ENCODE peak calls at places on chromosomes 13 and 19, in eight cellular contexts. R is A549, L is H1, J is stomach, V is transverse colon, C is tibial nerve, B is sigmoid colon, H is HepG2. M is an unnamed sample.

GRCh38 chr19:41821003-41821735 is 23.3 kb downstream of the LYPD4 start:
- DNase-seq in R (peak), L (peak), J (peak), V (peak), C (no peak), B (no peak), H (peak), M (no peak)

GRCh38 chr13:100158569-100158968 is 69.7 kb downstream of the PCCA start:
- DNase-seq in R (no peak), L (no peak), J (no peak), V (no peak), C (no peak), B (no peak), H (no peak), M (no peak)

GRCh38 chr13:20426766-20427448 is 98.8 kb downstream of the CRYL1 start:
- DNase-seq in R (no peak), L (no peak), J (no peak), V (no peak), C (no peak), B (no peak), H (no peak), M (no peak)

GRCh38 chr19:49224856-49225255 is 67.3 kb downstream of the TRPM4 start:
- DNase-seq in R (peak), L (peak), J (peak), V (peak), C (no peak), B (no peak), H (peak), M (no peak)

GRCh38 chr13:75635621-75636338 is at the start of gene LMO7:
- DNase-seq in R (peak), L (peak), J (peak), V (peak), C (peak), B (peak), H (peak), M (peak)

GRCh38 chr13:91185294-91185863 is 162.1 kb upstream of the MIR17HG start:
- DNase-seq in R (no peak), L (no peak), J (no peak), V (no peak), C (no peak), B (no peak), H (peak), M (no peak)

GRCh38 chr19:29448046-29448445 is 77.7 kb upstream of the VSTM2B start:
- DNase-seq in R (no peak), L (no peak), J (no peak), V (no peak), C (no peak), B (no peak), H (no peak), M (no peak)

GRCh38 chr13:54845351-54845965 is 1816.8 kb downstream of the OLFM4 start:
- DNase-seq in R (no peak), L (no peak), J (no peak), V (no peak), C (no peak), B (no peak), H (no peak), M (no peak)

GRCh38 chr19:40174087-40174486 is 17.1 kb upstream of the MAP3K10 start:
- DNase-seq in R (no peak), L (no peak), J (no peak), V (no peak), C (no peak), B (no peak), H (no peak), M (no peak)

GRCh38 chr19:5093953-5094718 is 125.2 kb downstream of the KDM4B start:
- DNase-seq in R (no peak), L (no peak), J (no peak), V (no peak), C (no peak), B (no peak), H (no peak), M (peak)

GRCh38 chr19:28602675-28603298 is 610.2 kb downstream of the UQCRFS1 start:
- DNase-seq in R (no peak), L (no peak), J (no peak), V (no peak), C (no peak), B (no peak), H (no peak), M (no peak)

GRCh38 chr19:35755160-35755549 is 1.7 kb downstream of the HSPB6 start:
- DNase-seq in R (no peak), L (no peak), J (no peak), V (no peak), C (no peak), B (no peak), H (no peak), M (no peak)

GRCh38 chr13:104106705-104107393 is 1040.6 kb upstream of the SLC10A2 start:
- DNase-seq in R (no peak), L (peak), J (no peak), V (no peak), C (no peak), B (no peak), H (no peak), M (no peak)

GRCh38 chr13:73722120-73722519 is 412.1 kb downstream of the KLF12 start:
- DNase-seq in R (no peak), L (no peak), J (no peak), V (no peak), C (no peak), B (no peak), H (peak), M (no peak)

GRCh38 chr13:40315416-40316064 is 350.9 kb downstream of the FOXO1 start:
- DNase-seq in R (no peak), L (no peak), J (no peak), V (no peak), C (no peak), B (no peak), H (no peak), M (peak)

GRCh38 chr19:28710278-28710677 is 502.7 kb downstream of the UQCRFS1 start:
- DNase-seq in R (peak), L (no peak), J (no peak), V (no peak), C (no peak), B (no peak), H (peak), M (no peak)

GRCh38 chr19:20078696-20079095 is 896 bp downstream of the ZNF90 start:
- DNase-seq in R (no peak), L (no peak), J (no peak), V (peak), C (no peak), B (peak), H (no peak), M (peak)

GRCh38 chr19:5297272-5297669 is 43.3 kb downstream of the PTPRS start:
- DNase-seq in R (no peak), L (no peak), J (no peak), V (no peak), C (no peak), B (no peak), H (no peak), M (no peak)

GRCh38 chr13:28316129-28316528 is 177.8 kb downstream of the PAN3 start:
- DNase-seq in R (no peak), L (no peak), J (no peak), V (no peak), C (no peak), B (no peak), H (peak), M (no peak)

GRCh38 chr19:11420429-11420893 is 1.3 kb upstream of the RGL3 start:
- DNase-seq in R (no peak), L (peak), J (no peak), V (no peak), C (no peak), B (peak), H (no peak), M (peak)

GRCh38 chr19:44777715-44778347 is at the start of gene CBLC:
- DNase-seq in R (no peak), L (peak), J (peak), V (peak), C (no peak), B (no peak), H (peak), M (no peak)
- TF ChIP-seq POLR2A in R (no peak), L (peak), J (peak), V (peak), C (no peak), B (peak), H (peak), M (no peak)

GRCh38 chr13:38518328-38518727 is 168.5 kb upstream of the FREM2 start:
- DNase-seq in R (no peak), L (no peak), J (no peak), V (no peak), C (no peak), B (no peak), H (no peak), M (no peak)
- TF ChIP-seq EP300 in R (no peak), L (no peak), J (no peak), V (no peak), C (no peak), B (no peak), H (no peak), M (no peak)

DNA sequence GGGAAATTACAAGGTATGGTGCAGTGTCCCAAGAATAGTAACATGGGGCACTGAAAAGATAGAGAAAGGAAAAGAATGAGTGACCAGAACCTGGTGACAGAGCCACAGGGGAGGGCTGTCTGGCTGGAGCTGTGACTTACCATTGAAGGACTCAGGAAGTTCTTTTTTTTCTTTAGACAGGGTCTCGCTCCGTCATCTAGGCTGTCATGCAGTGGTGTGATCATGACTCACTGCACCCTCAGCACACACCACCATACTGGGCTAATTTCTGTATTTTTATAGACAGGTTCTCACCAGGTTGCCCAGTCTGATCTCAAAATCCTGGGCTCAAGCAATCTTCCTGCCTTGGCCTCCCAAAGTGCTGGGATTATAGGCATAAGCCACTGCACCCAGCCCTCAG is 8.8 kb upstream of the CPB2 start:
- DNase-seq in R (no peak), L (no peak), J (no peak), V (no peak), C (no peak), B (no peak), H (no peak), M (no peak)
- TF ChIP-seq POLR2A in R (no peak), L (no peak), J (no peak), V (no peak), C (no peak), B (no peak), H (no peak), M (no peak)

DNA sequence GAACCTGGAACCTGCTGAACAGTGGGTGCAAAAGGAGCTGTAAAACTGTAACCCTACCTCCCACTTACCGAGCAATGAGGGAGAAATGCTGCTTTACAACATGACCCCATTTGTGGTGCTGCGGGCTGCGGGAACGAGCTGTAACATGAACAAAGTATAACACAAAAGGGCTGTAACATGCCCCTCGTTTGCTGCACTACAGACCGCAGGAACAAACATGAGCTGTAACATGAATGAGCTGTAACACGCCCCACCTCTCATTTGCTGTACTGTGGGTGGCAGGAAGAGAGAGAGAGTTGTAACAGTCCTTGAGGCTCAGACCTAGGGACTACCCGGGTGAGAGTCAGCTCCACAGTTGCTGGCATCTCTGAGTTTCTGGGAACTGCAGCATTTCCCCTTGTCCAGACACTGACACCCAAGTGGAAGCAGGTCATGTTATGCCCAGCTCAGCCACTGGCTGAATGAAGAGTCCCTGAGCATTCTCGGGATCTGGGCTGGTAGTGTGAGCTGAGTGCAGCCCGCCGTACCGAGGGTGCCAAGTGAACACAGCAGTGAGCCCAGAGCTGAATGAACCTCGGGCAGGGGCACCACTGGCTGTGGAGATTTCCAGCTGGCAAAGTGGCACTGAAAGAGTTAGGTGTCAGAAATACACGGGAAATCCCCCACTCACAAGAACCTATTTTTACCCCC is 1385.3 kb upstream of the SPRY2 start:
- DNase-seq in R (no peak), L (no peak), J (no peak), V (no peak), C (no peak), B (no peak), H (no peak), M (no peak)
- TF ChIP-seq EP300 in R (no peak), L (no peak), J (no peak), V (no peak), C (no peak), B (no peak), H (no peak), M (no peak)

DNA sequence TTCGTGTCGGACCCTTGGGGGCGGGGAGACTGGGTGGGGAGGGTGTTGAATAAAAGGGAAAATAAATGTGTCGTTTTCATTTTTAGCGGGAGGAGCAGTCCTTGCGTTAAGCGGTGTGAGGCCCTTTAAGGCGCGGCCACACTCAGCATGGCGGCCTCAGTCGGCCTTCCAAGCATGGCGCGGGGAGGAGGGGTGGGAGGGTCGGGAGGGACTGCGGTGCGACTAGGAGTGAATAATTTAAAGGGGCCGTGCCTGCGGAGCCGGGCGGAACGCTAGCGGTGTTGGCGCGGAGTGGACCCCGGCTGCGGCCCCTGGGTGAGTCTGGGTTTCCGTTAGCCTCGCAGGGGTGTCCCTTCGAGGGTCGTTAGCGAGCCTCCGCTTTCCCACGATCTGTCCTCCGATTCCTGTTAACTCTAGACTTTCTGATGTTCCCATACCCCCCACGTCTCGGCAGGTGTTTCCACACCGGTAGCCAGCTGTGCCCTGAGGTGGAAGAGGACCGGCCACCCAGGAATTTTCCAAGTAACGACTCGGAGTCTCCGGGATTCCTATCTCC is 1.5 kb upstream of the PNPLA6 start:
- DNase-seq in R (peak), L (peak), J (peak), V (peak), C (peak), B (peak), H (peak), M (peak)
- TF ChIP-seq POLR2A in R (peak), L (peak), J (no peak), V (peak), C (peak), B (peak), H (no peak), M (peak)

GRCh38 chr13:63954683-63955082 is 2539.0 kb upstream of the PCDH20 start:
- DNase-seq in R (no peak), L (no peak), J (no peak), V (no peak), C (no peak), B (no peak), H (no peak), M (no peak)
- TF ChIP-seq EP300 in R (no peak), L (no peak), J (no peak), V (no peak), C (no peak), B (no peak), H (no peak), M (no peak)

GRCh38 chr19:17539288-17540117 is 15.9 kb upstream of the COLGALT1 start:
- DNase-seq in R (peak), L (peak), J (peak), V (peak), C (peak), B (peak), H (peak), M (peak)
- TF ChIP-seq POLR2A in R (no peak), L (peak), J (no peak), V (peak), C (no peak), B (no peak), H (no peak), M (peak)

M was measured in ovary.